ENCODE peak calls at places on chromosomes 4 and X, in six cellular contexts. One of them, this sample, is unnamed.

GRCh38 chrX:70476934-70477733 is 32.5 kb downstream of the DLG3 start:
- DNase-seq in suprapubic skin: no peak
- DNase-seq in CD8-positive, alpha-beta memory T cell: no peak
- DNase-seq in brain microvascular endothelial cell: peak; percentile 60
- DNase-seq in DND-41: no peak
- DNase-seq in sigmoid colon: peak; percentile 74
- DNase-seq in this sample: no peak

GRCh38 chrX:119624417-119624816 is 18.2 kb upstream of the NKRF start:
- DNase-seq in suprapubic skin: no peak
- DNase-seq in CD8-positive, alpha-beta memory T cell: no peak
- DNase-seq in brain microvascular endothelial cell: no peak
- DNase-seq in DND-41: no peak
- DNase-seq in sigmoid colon: no peak
- DNase-seq in this sample: no peak

GRCh38 chrX:30904632-30905031 is 15.6 kb upstream of the TAB3 start:
- DNase-seq in suprapubic skin: no peak
- DNase-seq in CD8-positive, alpha-beta memory T cell: no peak
- DNase-seq in brain microvascular endothelial cell: no peak
- DNase-seq in DND-41: no peak
- DNase-seq in sigmoid colon: no peak
- DNase-seq in this sample: no peak

GRCh38 chr4:165326831-165327210 is 648 bp upstream of the MSMO1 start:
- DNase-seq in suprapubic skin: no peak
- DNase-seq in CD8-positive, alpha-beta memory T cell: no peak
- DNase-seq in brain microvascular endothelial cell: peak; percentile 22
- DNase-seq in DND-41: peak; percentile 30
- DNase-seq in sigmoid colon: no peak
- DNase-seq in this sample: no peak

GRCh38 chr4:3009422-3009821 is 46.1 kb downstream of the GRK4 start:
- DNase-seq in suprapubic skin: peak; percentile 74
- DNase-seq in CD8-positive, alpha-beta memory T cell: no peak
- DNase-seq in brain microvascular endothelial cell: no peak
- DNase-seq in DND-41: no peak
- DNase-seq in sigmoid colon: no peak
- DNase-seq in this sample: no peak

GRCh38 chrX:135740683-135741149 is 27.3 kb downstream of the CT45A3 start:
- DNase-seq in suprapubic skin: no peak
- DNase-seq in CD8-positive, alpha-beta memory T cell: peak; percentile 40
- DNase-seq in brain microvascular endothelial cell: no peak
- DNase-seq in DND-41: peak; percentile 40
- DNase-seq in sigmoid colon: no peak
- DNase-seq in this sample: no peak

GRCh38 chr4:156581693-156582092 is 389.9 kb downstream of the PDGFC start:
- DNase-seq in suprapubic skin: no peak
- DNase-seq in CD8-positive, alpha-beta memory T cell: no peak
- DNase-seq in brain microvascular endothelial cell: no peak
- DNase-seq in DND-41: no peak
- DNase-seq in sigmoid colon: no peak
- DNase-seq in this sample: no peak

GRCh38 chrX:69024931-69025330 is 140.3 kb downstream of the PJA1 start:
- DNase-seq in suprapubic skin: peak; percentile 82
- DNase-seq in CD8-positive, alpha-beta memory T cell: no peak
- DNase-seq in brain microvascular endothelial cell: peak; percentile 20
- DNase-seq in DND-41: no peak
- DNase-seq in sigmoid colon: peak; percentile 88
- DNase-seq in this sample: no peak

GRCh38 chrX:3026074-3026588 is 15.1 kb upstream of the ARSF start:
- DNase-seq in suprapubic skin: no peak
- DNase-seq in CD8-positive, alpha-beta memory T cell: no peak
- DNase-seq in brain microvascular endothelial cell: no peak
- DNase-seq in DND-41: no peak
- DNase-seq in sigmoid colon: no peak
- DNase-seq in this sample: no peak

GRCh38 chrX:72002886-72003285 is 92.2 kb downstream of the NHSL2 start:
- DNase-seq in suprapubic skin: no peak
- DNase-seq in CD8-positive, alpha-beta memory T cell: no peak
- DNase-seq in brain microvascular endothelial cell: no peak
- DNase-seq in DND-41: no peak
- DNase-seq in sigmoid colon: no peak
- DNase-seq in this sample: no peak

GRCh38 chrX:70605352-70605751 is 160.7 kb downstream of the DLG3 start:
- DNase-seq in suprapubic skin: no peak
- DNase-seq in CD8-positive, alpha-beta memory T cell: no peak
- DNase-seq in brain microvascular endothelial cell: no peak
- DNase-seq in DND-41: no peak
- DNase-seq in sigmoid colon: no peak
- DNase-seq in this sample: no peak

GRCh38 chrX:38214551-38214950 is 6.1 kb downstream of the SRPX start:
- DNase-seq in suprapubic skin: no peak
- DNase-seq in CD8-positive, alpha-beta memory T cell: no peak
- DNase-seq in brain microvascular endothelial cell: no peak
- DNase-seq in DND-41: no peak
- DNase-seq in sigmoid colon: no peak
- DNase-seq in this sample: no peak

GRCh38 chr4:42216569-42216968 is 64.1 kb upstream of the BEND4 start:
- DNase-seq in suprapubic skin: no peak
- DNase-seq in CD8-positive, alpha-beta memory T cell: no peak
- DNase-seq in brain microvascular endothelial cell: no peak
- DNase-seq in DND-41: no peak
- DNase-seq in sigmoid colon: no peak
- DNase-seq in this sample: no peak

GRCh38 chrX:15549189-15550012 is 48.8 kb downstream of the BMX start:
- DNase-seq in suprapubic skin: no peak
- DNase-seq in CD8-positive, alpha-beta memory T cell: no peak
- DNase-seq in brain microvascular endothelial cell: no peak
- DNase-seq in DND-41: no peak
- DNase-seq in sigmoid colon: no peak
- DNase-seq in this sample: no peak

GRCh38 chr4:26175905-26176304 is 144.9 kb upstream of the RBPJ start:
- DNase-seq in suprapubic skin: no peak
- DNase-seq in CD8-positive, alpha-beta memory T cell: no peak
- DNase-seq in brain microvascular endothelial cell: no peak
- DNase-seq in DND-41: no peak
- DNase-seq in sigmoid colon: no peak
- DNase-seq in this sample: no peak

GRCh38 chrX:72243472-72243871 is 4.6 kb upstream of the ERCC6L start:
- DNase-seq in suprapubic skin: no peak
- DNase-seq in CD8-positive, alpha-beta memory T cell: no peak
- DNase-seq in brain microvascular endothelial cell: peak; percentile 44
- DNase-seq in DND-41: no peak
- DNase-seq in sigmoid colon: no peak
- DNase-seq in this sample: no peak

GRCh38 chr4:140260227-140260626 is 106.2 kb upstream of the MAML3 start:
- DNase-seq in suprapubic skin: no peak
- DNase-seq in CD8-positive, alpha-beta memory T cell: no peak
- DNase-seq in brain microvascular endothelial cell: peak; percentile 86
- DNase-seq in DND-41: no peak
- DNase-seq in sigmoid colon: no peak
- DNase-seq in this sample: no peak

GRCh38 chrX:69538321-69538876 is 34.3 kb downstream of the NALF2 start:
- DNase-seq in suprapubic skin: peak; percentile 84
- DNase-seq in CD8-positive, alpha-beta memory T cell: peak; percentile 64
- DNase-seq in brain microvascular endothelial cell: peak; percentile 12
- DNase-seq in DND-41: no peak
- DNase-seq in sigmoid colon: peak; percentile 80
- DNase-seq in this sample: peak; percentile 67

GRCh38 chr4:166318810-166319525 is 445.9 kb downstream of the TLL1 start:
- DNase-seq in suprapubic skin: no peak
- DNase-seq in CD8-positive, alpha-beta memory T cell: no peak
- DNase-seq in brain microvascular endothelial cell: peak; percentile 93
- DNase-seq in DND-41: no peak
- DNase-seq in sigmoid colon: no peak
- DNase-seq in this sample: no peak

GRCh38 chr4:68264875-68265565 is 19.5 kb upstream of the TMPRSS11B start:
- DNase-seq in suprapubic skin: no peak
- DNase-seq in CD8-positive, alpha-beta memory T cell: no peak
- DNase-seq in brain microvascular endothelial cell: no peak
- DNase-seq in DND-41: no peak
- DNase-seq in sigmoid colon: no peak
- DNase-seq in this sample: no peak

GRCh38 chrX:68684291-68684918 is 36.9 kb downstream of the STARD8 start:
- DNase-seq in suprapubic skin: no peak
- DNase-seq in CD8-positive, alpha-beta memory T cell: no peak
- DNase-seq in brain microvascular endothelial cell: no peak
- DNase-seq in DND-41: no peak
- DNase-seq in sigmoid colon: peak; percentile 77
- DNase-seq in this sample: no peak

GRCh38 chr4:2714918-2715317 is 41.2 kb downstream of the TNIP2 start:
- DNase-seq in suprapubic skin: no peak
- DNase-seq in CD8-positive, alpha-beta memory T cell: no peak
- DNase-seq in brain microvascular endothelial cell: no peak
- DNase-seq in DND-41: no peak
- DNase-seq in sigmoid colon: peak; percentile 2
- DNase-seq in this sample: no peak

GRCh38 chr4:147741190-147741788 is 9.4 kb downstream of the ARHGAP10 start:
- DNase-seq in suprapubic skin: no peak
- DNase-seq in CD8-positive, alpha-beta memory T cell: no peak
- DNase-seq in brain microvascular endothelial cell: peak; percentile 61
- DNase-seq in DND-41: no peak
- DNase-seq in sigmoid colon: no peak
- DNase-seq in this sample: no peak

GRCh38 chr4:41994461-41994860 is 4.1 kb downstream of the SLC30A9 start:
- DNase-seq in suprapubic skin: no peak
- DNase-seq in CD8-positive, alpha-beta memory T cell: no peak
- DNase-seq in brain microvascular endothelial cell: no peak
- DNase-seq in DND-41: no peak
- DNase-seq in sigmoid colon: no peak
- DNase-seq in this sample: no peak

GRCh38 chr4:102862016-102862415 is 6.8 kb upstream of the CISD2 start:
- DNase-seq in suprapubic skin: no peak
- DNase-seq in CD8-positive, alpha-beta memory T cell: no peak
- DNase-seq in brain microvascular endothelial cell: no peak
- DNase-seq in DND-41: no peak
- DNase-seq in sigmoid colon: no peak
- DNase-seq in this sample: no peak

GRCh38 chr4:38020386-38020785 is 60.2 kb downstream of the PTTG2 start:
- DNase-seq in suprapubic skin: no peak
- DNase-seq in CD8-positive, alpha-beta memory T cell: no peak
- DNase-seq in brain microvascular endothelial cell: no peak
- DNase-seq in DND-41: no peak
- DNase-seq in sigmoid colon: peak; percentile 88
- DNase-seq in this sample: no peak

DNA sequence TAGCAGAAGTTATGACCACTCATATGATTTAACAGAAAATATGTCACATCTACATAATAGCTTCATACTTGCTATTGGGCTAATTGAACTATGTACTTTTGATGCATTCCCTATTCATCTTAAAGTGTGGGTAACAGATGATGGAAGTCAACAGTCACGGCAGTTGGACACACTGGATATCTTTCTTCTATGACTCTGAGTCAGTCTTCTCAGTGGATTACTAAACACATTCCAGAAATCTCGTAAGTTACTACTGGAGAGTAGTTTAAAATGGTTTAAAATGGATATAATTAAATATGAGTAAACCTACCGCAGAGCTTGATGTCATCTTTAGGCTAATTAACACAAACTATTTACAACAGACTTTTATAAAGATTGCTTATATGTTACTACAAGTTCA is 30.1 kb upstream of the CFAP299 start:
- DNase-seq in suprapubic skin: no peak
- DNase-seq in CD8-positive, alpha-beta memory T cell: no peak
- DNase-seq in brain microvascular endothelial cell: peak; percentile 45
- DNase-seq in DND-41: no peak
- DNase-seq in sigmoid colon: no peak
- DNase-seq in this sample: no peak
- H3K4me3 ChIP-seq in suprapubic skin: no peak overlapping the region
- H3K4me3 ChIP-seq in CD8-positive, alpha-beta memory T cell: no peak overlapping the region
- H3K4me3 ChIP-seq in brain microvascular endothelial cell: no peak overlapping the region
- H3K4me3 ChIP-seq in DND-41: no peak overlapping the region
- H3K4me3 ChIP-seq in sigmoid colon: no peak overlapping the region
- H3K4me3 ChIP-seq in this sample: no peak overlapping the region

DNA sequence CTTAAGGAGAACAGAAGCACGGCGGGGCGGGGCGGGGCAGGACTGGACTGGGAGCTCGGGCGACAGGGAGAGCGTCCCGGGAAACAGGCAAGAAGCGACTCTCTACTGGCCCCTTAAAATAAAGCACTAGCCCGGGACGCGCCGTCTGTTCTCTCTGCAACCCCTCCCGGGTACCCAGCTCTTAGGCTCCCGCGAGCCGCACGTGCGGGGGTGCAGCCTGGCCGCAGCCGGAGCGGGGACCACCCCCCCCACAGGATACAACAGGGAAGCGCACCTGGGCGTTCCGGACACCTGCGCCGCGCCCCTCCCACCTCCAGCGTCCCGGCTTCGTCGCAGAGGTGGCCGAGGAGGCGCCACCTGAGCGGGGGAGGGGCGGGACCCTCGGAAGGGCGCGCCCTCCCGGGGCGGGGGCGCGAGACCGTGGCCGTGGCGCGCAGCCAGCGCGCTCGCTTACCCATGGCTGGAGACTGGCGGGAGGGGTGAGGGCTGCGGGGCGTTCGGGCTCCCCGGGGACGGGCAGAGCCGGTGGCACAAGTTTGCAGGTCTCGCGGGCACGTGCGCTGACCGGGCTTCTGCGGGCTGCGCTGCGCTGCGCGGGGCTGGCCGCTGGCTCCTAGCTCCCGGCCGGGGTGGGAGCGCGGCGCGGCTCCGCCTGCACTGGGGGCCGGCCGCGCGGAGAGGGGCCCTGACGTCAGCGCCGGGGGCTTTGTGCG is 91.5 kb downstream of the GEMIN8 start:
- DNase-seq in suprapubic skin: peak; percentile 82
- DNase-seq in CD8-positive, alpha-beta memory T cell: no peak
- DNase-seq in brain microvascular endothelial cell: no peak
- DNase-seq in DND-41: no peak
- DNase-seq in sigmoid colon: no peak
- DNase-seq in this sample: no peak
- H3K4me3 ChIP-seq in suprapubic skin: peak overlapping the region; percentile 63
- H3K4me3 ChIP-seq in CD8-positive, alpha-beta memory T cell: no peak overlapping the region
- H3K4me3 ChIP-seq in brain microvascular endothelial cell: peak overlapping the region; percentile 56
- H3K4me3 ChIP-seq in DND-41: no peak overlapping the region
- H3K4me3 ChIP-seq in sigmoid colon: peak overlapping the region; percentile 17
- H3K4me3 ChIP-seq in this sample: no peak overlapping the region

GRCh38 chrX:150361070-150361776 is 1.9 kb upstream of the MAMLD1 start:
- DNase-seq in suprapubic skin: no peak
- DNase-seq in CD8-positive, alpha-beta memory T cell: peak; percentile 52
- DNase-seq in brain microvascular endothelial cell: no peak
- DNase-seq in DND-41: no peak
- DNase-seq in sigmoid colon: no peak
- DNase-seq in this sample: no peak
- H3K4me3 ChIP-seq in suprapubic skin: peak overlapping the region; percentile 64
- H3K4me3 ChIP-seq in CD8-positive, alpha-beta memory T cell: peak overlapping the region; percentile 50
- H3K4me3 ChIP-seq in brain microvascular endothelial cell: peak overlapping the region; percentile 69
- H3K4me3 ChIP-seq in DND-41: no peak overlapping the region
- H3K4me3 ChIP-seq in sigmoid colon: peak overlapping the region; percentile 47
- H3K4me3 ChIP-seq in this sample: no peak overlapping the region

DNA sequence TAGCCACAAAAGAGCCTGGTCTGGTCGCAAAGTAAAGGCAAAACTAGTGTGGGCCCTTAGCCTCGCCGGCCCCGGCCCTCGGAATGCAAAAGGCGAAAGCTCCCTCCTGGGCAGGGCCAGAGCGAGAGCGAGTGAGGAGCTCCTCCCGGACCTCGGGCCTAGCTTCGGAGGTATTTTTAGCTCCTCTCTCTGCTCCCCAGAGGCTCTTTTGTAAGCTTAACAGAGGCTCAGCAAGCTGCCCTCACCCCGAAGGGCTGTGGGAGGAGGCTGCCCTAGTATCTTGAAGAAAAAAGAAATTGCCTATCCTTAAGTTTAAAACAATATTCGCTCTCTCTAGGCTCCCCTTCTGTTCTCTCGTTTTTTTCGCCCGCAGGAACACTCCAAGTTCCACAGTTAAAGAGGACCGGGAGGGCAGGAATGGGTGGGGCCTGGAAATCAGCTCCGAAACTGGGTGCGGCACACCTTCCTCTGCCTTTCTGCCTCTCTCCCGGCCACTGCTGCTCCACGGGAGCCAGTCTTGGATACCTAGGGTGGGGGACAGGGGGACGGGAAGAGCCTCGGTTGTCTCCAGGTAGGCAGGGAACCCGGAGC is 12.2 kb downstream of the HAND2 start:
- DNase-seq in suprapubic skin: no peak
- DNase-seq in CD8-positive, alpha-beta memory T cell: no peak
- DNase-seq in brain microvascular endothelial cell: no peak
- DNase-seq in DND-41: no peak
- DNase-seq in sigmoid colon: peak; percentile 88
- DNase-seq in this sample: no peak
- H3K4me3 ChIP-seq in suprapubic skin: peak overlapping the region; percentile 16
- H3K4me3 ChIP-seq in CD8-positive, alpha-beta memory T cell: no peak overlapping the region
- H3K4me3 ChIP-seq in brain microvascular endothelial cell: no peak overlapping the region
- H3K4me3 ChIP-seq in DND-41: no peak overlapping the region
- H3K4me3 ChIP-seq in sigmoid colon: peak overlapping the region; percentile 55
- H3K4me3 ChIP-seq in this sample: no peak overlapping the region

This sample was measured in CD4-positive, CD25-positive, alpha-beta regulatory T cell.